ENCODE peak calls at places on chromosome 6, in six cellular contexts. B is Panc1, R is brain microvascular endothelial cell, D is upper lobe of right lung, W is mesendoderm, F is GM23338. Y is an unnamed sample.

GRCh38 chr6:127969701-127970100 is 68.8 kb upstream of the THEMIS start:
- DNase-seq in B (no peak), R (no peak), D (no peak), W (no peak), F (no peak), Y (no peak)

GRCh38 chr6:5484692-5485091 is 223.4 kb downstream of the FARS2 start:
- DNase-seq in B (no peak), R (no peak), D (no peak), W (no peak), F (no peak), Y (no peak)

GRCh38 chr6:139027620-139028182 is 844 bp upstream of the ABRACL start:
- DNase-seq in B (no peak), R (peak; percentile 40), D (no peak), W (peak; percentile 89), F (peak; percentile 82), Y (no peak)

GRCh38 chr6:54050750-54051149 is 60.5 kb upstream of the MLIP start:
- DNase-seq in B (no peak), R (no peak), D (no peak), W (no peak), F (no peak), Y (no peak)

GRCh38 chr6:45655630-45656422 is 278.1 kb upstream of the SUPT3H start:
- DNase-seq in B (peak; percentile 84), R (peak; percentile 98), D (no peak), W (peak; percentile 83), F (no peak), Y (no peak)

GRCh38 chr6:150840185-150840584 is 25.3 kb upstream of the MTHFD1L start:
- DNase-seq in B (no peak), R (no peak), D (no peak), W (no peak), F (no peak), Y (no peak)

GRCh38 chr6:90663873-90664272 is 77.0 kb upstream of the MAP3K7 start:
- DNase-seq in B (no peak), R (no peak), D (no peak), W (peak; percentile 78), F (peak; percentile 30), Y (no peak)

GRCh38 chr6:118370722-118371121 is 177.4 kb upstream of the PLN start:
- DNase-seq in B (no peak), R (peak; percentile 33), D (no peak), W (no peak), F (no peak), Y (no peak)

GRCh38 chr6:152091851-152092341 is 284.4 kb downstream of the ESR1 start:
- DNase-seq in B (no peak), R (no peak), D (no peak), W (no peak), F (no peak), Y (no peak)

GRCh38 chr6:35780719-35781118 is at the start of gene CLPSL1:
- DNase-seq in B (no peak), R (no peak), D (no peak), W (no peak), F (no peak), Y (no peak)

GRCh38 chr6:37592085-37592698 is 92.5 kb upstream of the CCDC167 start:
- DNase-seq in B (no peak), R (no peak), D (no peak), W (no peak), F (no peak), Y (no peak)

GRCh38 chr6:149317656-149318571 is at the start of gene TAB2:
- DNase-seq in B (no peak), R (no peak), D (peak; percentile 77), W (peak; percentile 60), F (peak; percentile 72), Y (no peak)

GRCh38 chr6:157442296-157442695 is 61.3 kb downstream of the ZDHHC14 start:
- DNase-seq in B (no peak), R (peak; percentile 37), D (no peak), W (no peak), F (no peak), Y (no peak)

GRCh38 chr6:162710936-162711335 is 16.6 kb downstream of the PRKN start:
- DNase-seq in B (no peak), R (no peak), D (no peak), W (no peak), F (no peak), Y (no peak)

GRCh38 chr6:94953867-94954631 is 623.3 kb upstream of the MANEA start:
- DNase-seq in B (no peak), R (no peak), D (no peak), W (no peak), F (no peak), Y (no peak)

GRCh38 chr6:13462380-13463326 is 24.7 kb downstream of the GFOD1 start:
- DNase-seq in B (no peak), R (no peak), D (no peak), W (peak; percentile 66), F (peak; percentile 60), Y (no peak)

GRCh38 chr6:100446922-100447899 is 17.5 kb downstream of the SIM1 start:
- DNase-seq in B (no peak), R (no peak), D (no peak), W (peak; percentile 47), F (peak; percentile 27), Y (no peak)

GRCh38 chr6:100446115-100446921 is 18.4 kb downstream of the SIM1 start:
- DNase-seq in B (no peak), R (no peak), D (no peak), W (peak; percentile 62), F (peak; percentile 65), Y (no peak)

GRCh38 chr6:100451577-100451976 is 13.1 kb downstream of the SIM1 start:
- DNase-seq in B (no peak), R (no peak), D (no peak), W (no peak), F (no peak), Y (no peak)

GRCh38 chr6:100447900-100448700 is 16.6 kb downstream of the SIM1 start:
- DNase-seq in B (no peak), R (no peak), D (no peak), W (peak; percentile 32), F (peak; percentile 40), Y (no peak)

DNA sequence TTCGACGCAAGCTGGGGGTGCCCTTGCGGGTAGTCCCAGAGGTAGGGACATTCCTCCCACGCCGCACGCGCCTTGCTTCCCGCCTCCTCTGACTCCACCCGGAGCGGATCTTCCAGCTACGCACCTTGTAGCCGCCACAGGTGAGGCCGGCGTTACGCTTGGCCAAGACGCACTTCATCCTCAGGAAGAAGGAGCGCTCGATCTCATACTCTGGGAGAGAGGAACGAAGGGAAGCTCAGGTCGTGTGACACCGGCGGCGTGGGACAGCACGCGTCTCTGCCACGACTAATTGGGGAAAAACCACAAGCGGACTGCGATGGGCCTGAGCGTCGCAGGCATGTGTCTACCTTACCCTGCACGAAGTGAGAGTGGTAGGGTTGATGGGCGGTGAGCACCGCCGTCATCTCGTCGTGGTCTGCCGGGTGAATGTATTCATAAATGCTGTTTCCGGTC is 15.5 kb downstream of the SIM1 start:
- DNase-seq in B (no peak), R (no peak), D (no peak), W (peak; percentile 17), F (peak; percentile 44), Y (no peak)
- H3K27me3 ChIP-seq in B (no peaks in the 10 kb centered on the region), R (peaks cover 89% of the 10 kb centered on the region), D (peaks cover 95% of the 10 kb centered on the region), W (peaks cover 79% of the 10 kb centered on the region), F (peaks cover 100% of the 10 kb centered on the region), Y (peaks cover 49% of the 10 kb centered on the region)

DNA sequence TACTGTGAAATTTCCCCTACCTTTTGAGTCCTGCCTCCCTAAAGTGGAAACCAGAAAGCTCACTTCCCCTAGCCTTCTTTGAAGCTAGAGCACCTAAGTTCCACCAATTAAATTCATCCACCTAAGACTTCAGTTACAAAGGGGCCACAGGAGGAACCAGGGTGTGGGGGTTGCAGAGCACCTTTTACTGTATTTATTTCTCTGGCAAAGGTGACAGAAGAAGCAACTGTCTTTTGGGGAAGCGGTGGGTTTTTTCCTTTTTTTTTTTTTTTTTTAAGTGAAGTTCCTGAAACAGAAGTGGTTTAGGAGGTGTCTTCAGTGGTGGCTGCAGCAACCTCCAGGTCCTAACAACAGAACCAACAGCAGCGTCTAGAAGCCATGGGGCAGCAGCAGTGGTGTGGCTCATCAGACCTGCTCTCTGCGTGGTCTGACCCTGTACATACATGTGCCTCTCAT is 13.1 kb downstream of the PSMB9 start:
- DNase-seq in B (no peak), R (no peak), D (no peak), W (no peak), F (peak; percentile 11), Y (no peak)
- H3K27me3 ChIP-seq in B (peaks cover 10% of the 10 kb centered on the region), R (peaks cover 5% of the 10 kb centered on the region), D (no peaks in the 10 kb centered on the region), W (no peaks in the 10 kb centered on the region), F (no peaks in the 10 kb centered on the region), Y (no peaks in the 10 kb centered on the region)

DNA sequence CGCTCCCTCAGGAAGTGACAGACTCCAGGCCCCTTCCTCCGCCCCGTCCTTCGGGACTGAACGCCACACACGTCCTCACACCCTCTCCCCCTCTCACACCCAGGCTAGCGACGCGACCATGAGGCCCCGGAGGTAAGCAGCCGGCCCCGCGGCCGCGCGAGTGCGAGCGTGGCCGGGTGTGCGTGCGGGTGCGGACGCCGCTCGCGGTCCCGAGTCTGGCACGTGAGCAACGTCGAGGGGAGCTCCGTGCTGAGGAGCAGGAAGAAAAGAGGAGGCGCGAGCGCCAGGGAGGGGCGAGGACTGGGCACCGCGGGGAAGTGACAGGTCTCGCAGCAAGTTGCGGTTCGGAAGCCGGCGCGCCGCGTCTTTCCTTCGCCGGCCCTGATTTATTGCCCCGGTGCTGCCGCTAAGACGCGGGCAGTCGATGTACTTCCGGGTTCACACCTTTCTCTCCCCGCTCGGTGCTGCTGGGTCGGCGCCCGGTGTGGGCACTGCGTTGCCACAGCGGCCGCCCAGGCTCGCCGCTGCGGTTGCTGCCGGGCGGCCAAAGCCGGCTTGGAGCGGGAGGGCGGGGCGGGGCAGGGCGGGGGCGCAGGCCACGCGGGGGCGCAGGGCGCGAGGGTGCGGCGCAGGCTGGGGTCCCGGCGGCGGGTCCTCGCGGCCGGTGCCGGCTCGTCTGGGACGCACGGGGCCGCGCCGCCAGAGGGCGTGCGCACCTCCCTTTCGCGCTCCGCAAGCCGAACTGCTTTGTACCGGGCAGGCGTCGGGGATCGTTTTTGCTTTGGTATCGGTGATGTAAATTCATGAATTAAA is 15.8 kb upstream of the LIN28B start:
- DNase-seq in B (no peak), R (no peak), D (no peak), W (peak; percentile 89), F (peak; percentile 85), Y (no peak)
- H3K27me3 ChIP-seq in B (no peaks in the 10 kb centered on the region), R (peaks cover 25% of the 10 kb centered on the region), D (peaks cover 83% of the 10 kb centered on the region), W (no peaks in the 10 kb centered on the region), F (no peaks in the 10 kb centered on the region), Y (peaks cover 9% of the 10 kb centered on the region)

GRCh38 chr6:3318226-3318625 is 59.5 kb downstream of the PSMG4 start:
- DNase-seq in B (no peak), R (no peak), D (no peak), W (no peak), F (no peak), Y (no peak)

GRCh38 chr6:3316818-3317217 is 58.1 kb downstream of the PSMG4 start:
- DNase-seq in B (no peak), R (no peak), D (no peak), W (no peak), F (no peak), Y (no peak)

GRCh38 chr6:3316363-3316762 is 57.6 kb downstream of the PSMG4 start:
- DNase-seq in B (no peak), R (no peak), D (no peak), W (no peak), F (no peak), Y (no peak)

GRCh38 chr6:3318821-3319540 is 60.2 kb downstream of the PSMG4 start:
- DNase-seq in B (no peak), R (no peak), D (no peak), W (no peak), F (no peak), Y (no peak)

DNA sequence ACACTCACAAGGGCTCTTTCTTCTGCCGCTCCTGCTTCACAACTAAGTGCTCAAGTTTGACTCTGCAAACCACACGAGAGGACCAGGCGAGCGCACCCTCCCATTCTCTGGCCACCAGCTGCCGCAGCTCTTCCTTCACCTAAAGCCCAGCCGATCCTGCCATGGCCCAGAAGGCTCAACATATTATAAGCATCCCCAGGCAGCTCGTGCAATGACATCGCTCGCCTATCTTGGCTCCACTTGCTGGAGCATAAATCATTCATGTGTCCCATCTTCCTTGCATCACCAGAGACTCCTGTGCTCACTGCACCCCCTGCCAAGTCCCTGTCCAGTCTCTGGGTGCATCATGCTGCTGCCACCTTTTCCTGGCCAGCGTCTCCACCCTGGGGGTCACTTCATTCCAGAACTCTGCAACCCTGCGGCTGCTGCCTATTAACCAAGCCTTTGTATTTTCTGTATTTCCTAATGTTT is 59.0 kb downstream of the PSMG4 start:
- DNase-seq in B (no peak), R (no peak), D (no peak), W (no peak), F (no peak), Y (no peak)
- H3K27me3 ChIP-seq in B (no peaks in the 10 kb centered on the region), R (no peaks in the 10 kb centered on the region), D (no peaks in the 10 kb centered on the region), W (no peaks in the 10 kb centered on the region), F (no peaks in the 10 kb centered on the region), Y (no peaks in the 10 kb centered on the region)

Y was measured in thoracic aorta.